ENCODE peak calls at places on chromosomes 7 and 10, in five cellular contexts. R is T47D; Z is foreskin melanocyte; X is fibroblast of the aortic adventitia; B is stimulated activated CD8-positive, alpha-beta memory T cell treated with anti-CD3 and anti-CD28 coated beads, Interleukin-15, amount 100 ng/mL, for 24 hours. J is an unnamed sample.

GRCh38 chr10:12709516-12709915 is 292.0 kb downstream of the CCDC3 start:
- DNase-seq in Z (no peak), X (peak; percentile 65), R (no peak), B (no peak), J (no peak)

GRCh38 chr7:64744680-64745079 is 49.5 kb upstream of the ZNF138 start:
- DNase-seq in Z (no peak), B (no peak), R (no peak), X (no peak), J (no peak)

GRCh38 chr10:82409671-82410070 is 534.7 kb downstream of the NRG3 start:
- DNase-seq in Z (no peak), X (no peak), B (no peak), R (no peak), J (no peak)

GRCh38 chr10:18607503-18607902 is 43.9 kb downstream of the NSUN6 start:
- DNase-seq in X (peak; percentile 93), B (no peak), R (no peak), Z (peak; percentile 12), J (peak; percentile 14)

GRCh38 chr10:52400564-52400963 is 86.5 kb downstream of the DKK1 start:
- DNase-seq in Z (no peak), B (no peak), R (no peak), X (peak; percentile 52), J (no peak)

GRCh38 chr10:381346-381745 is 246.1 kb downstream of the ZMYND11 start:
- DNase-seq in B (no peak), Z (no peak), X (no peak), R (no peak), J (no peak)

GRCh38 chr10:72323108-72323932 is 31.4 kb downstream of the DNAJB12 start:
- DNase-seq in Z (no peak), R (no peak), B (no peak), X (no peak), J (no peak)

GRCh38 chr10:118775478-118775877 is 20.7 kb upstream of the CACUL1 start:
- DNase-seq in X (no peak), Z (no peak), B (no peak), R (no peak), J (no peak)

GRCh38 chr10:43249962-43250624 is 16.8 kb downstream of the RASGEF1A start:
- DNase-seq in Z (no peak), R (no peak), B (no peak), X (no peak), J (no peak)

GRCh38 chr7:151992375-151992774 is 33.1 kb upstream of the GALNT11 start:
- DNase-seq in X (peak; percentile 21), Z (peak; percentile 24), R (peak; percentile 83), B (no peak), J (peak; percentile 11)

J was measured in DND-41.